ENCODE peak calls at places on chromosomes 2 and 18, in ten cellular contexts. T, V, O, N, R, D, C, U, P and Q are unnamed samples.
A peak's percentile ranks its signal among the peaks of the same experiment; 100 is the strongest.

GRCh38 chr2:28683100-28683706 is 68.4 kb upstream of the PPP1CB start:
- DNase-seq in U (peak; percentile 85), V (peak; percentile 89), N (no peak), O (no peak), C (peak; percentile 97), P (no peak), D (peak; percentile 70), R (peak; percentile 89), T (no peak), Q (peak; percentile 40)

GRCh38 chr2:15169326-15170038 is 391.7 kb downstream of the NBAS start:
- DNase-seq in U (no peak), O (no peak), P (no peak), D (peak; percentile 77), R (peak; percentile 69), C (peak; percentile 69), V (no peak), T (peak; percentile 90), N (no peak), Q (no peak)

GRCh38 chr2:232643813-232644347 is 10.5 kb downstream of the EFHD1 start:
- DNase-seq in P (no peak), T (no peak), C (no peak), N (no peak), V (no peak), U (no peak), R (no peak), O (no peak), D (no peak), Q (no peak)

GRCh38 chr2:176464886-176465564 is 195.8 kb downstream of the MTX2 start:
- DNase-seq in P (no peak), N (no peak), C (no peak), V (no peak), T (no peak), U (no peak), D (no peak), O (no peak), R (no peak), Q (no peak)

GRCh38 chr2:86028763-86029381 is 76.8 kb downstream of the POLR1A start:
- DNase-seq in T (no peak), R (no peak), U (peak; percentile 9), O (no peak), D (no peak), V (peak; percentile 94), C (no peak), P (no peak), N (no peak), Q (no peak)

GRCh38 chr2:677056-677949 is at the start of gene TMEM18:
- DNase-seq in O (no peak), R (peak; percentile 98), C (peak; percentile 98), P (peak; percentile 96), V (peak; percentile 90), D (peak; percentile 99), N (peak; percentile 85), T (peak; percentile 94), U (peak; percentile 97), Q (peak; percentile 95)

GRCh38 chr18:58728719-58729118 is 57.5 kb downstream of the MALT1 start:
- DNase-seq in T (no peak), C (no peak), R (no peak), O (no peak), D (no peak), N (no peak), V (no peak), U (no peak), P (no peak), Q (no peak)

GRCh38 chr2:174967086-174967485 is 38.1 kb downstream of the CHN1 start:
- DNase-seq in D (no peak), P (no peak), N (no peak), T (no peak), O (no peak), R (no peak), C (no peak), U (no peak), V (no peak), Q (no peak)

GRCh38 chr2:105294844-105295481 is 34.6 kb downstream of the TGFBRAP1 start:
- DNase-seq in O (no peak), U (no peak), D (peak; percentile 60), C (peak; percentile 82), R (peak; percentile 78), N (no peak), P (peak; percentile 11), V (no peak), T (peak; percentile 10), Q (peak; percentile 82)

GRCh38 chr2:60413819-60414178 is 139.7 kb downstream of the BCL11A start:
- DNase-seq in D (no peak), P (no peak), T (no peak), N (no peak), V (no peak), U (no peak), O (no peak), R (no peak), C (no peak), Q (no peak)

GRCh38 chr2:237500681-237501424 is 13.8 kb downstream of the MLPH start:
- DNase-seq in C (peak; percentile 70), P (no peak), T (peak; percentile 99), D (peak; percentile 89), O (no peak), U (peak; percentile 41), N (no peak), R (peak; percentile 98), V (no peak), Q (no peak)

GRCh38 chr2:69436937-69437750 is at the start of gene NFU1:
- DNase-seq in D (peak; percentile 86), U (peak; percentile 94), C (peak; percentile 98), V (peak; percentile 94), N (peak; percentile 89), O (peak; percentile 6), P (peak; percentile 80), T (peak; percentile 87), R (peak; percentile 87), Q (peak; percentile 96)

GRCh38 chr2:16100006-16100405 is 159.7 kb downstream of the MYCN start:
- DNase-seq in U (no peak), O (no peak), T (no peak), D (peak; percentile 18), N (no peak), V (no peak), R (no peak), C (peak; percentile 50), P (no peak), Q (no peak)

GRCh38 chr2:38433607-38433975 is 56.5 kb upstream of the ATL2 start:
- DNase-seq in D (peak; percentile 64), U (no peak), N (no peak), C (no peak), O (no peak), V (no peak), P (no peak), R (no peak), T (no peak), Q (no peak)

GRCh38 chr2:71060871-71061270 is 7.6 kb upstream of the NAGK start:
- DNase-seq in V (no peak), D (no peak), R (no peak), C (no peak), P (no peak), T (no peak), N (no peak), U (no peak), O (no peak), Q (no peak)

GRCh38 chr2:55156326-55156725 is 75.8 kb downstream of the CLHC1 start:
- DNase-seq in T (no peak), C (no peak), R (no peak), V (no peak), U (peak; percentile 38), D (no peak), P (no peak), N (no peak), O (no peak), Q (no peak)

GRCh38 chr2:9179572-9180201 is 26.9 kb upstream of the ASAP2 start:
- DNase-seq in U (peak; percentile 76), D (peak; percentile 94), C (no peak), N (no peak), V (peak; percentile 45), R (peak; percentile 36), T (peak; percentile 90), P (no peak), O (no peak), Q (no peak)

GRCh38 chr2:127695491-127696472 is 5.5 kb upstream of the SFT2D3 start:
- DNase-seq in D (peak; percentile 28), R (no peak), P (peak; percentile 41), T (no peak), C (no peak), V (no peak), O (no peak), U (peak; percentile 72), N (no peak), Q (peak; percentile 79)

GRCh38 chr2:124804014-124804940 is 779.2 kb downstream of the CNTNAP5 start:
- DNase-seq in U (no peak), R (no peak), V (no peak), N (no peak), C (peak; percentile 17), O (no peak), D (peak; percentile 66), P (no peak), T (no peak), Q (peak; percentile 30)